ENCODE peak calls at places on chromosomes 7 and 10, in nine cellular contexts. P is cardiac fibroblast, S is B cell, T is coronary artery, L is SK-N-SH, J is left lung, A is body of pancreas, Q is lower lobe of right lung, B is GM06990. N is an unnamed sample.

GRCh38 chr10:14004536-14004935 is 326.2 kb downstream of the FRMD4A start:
- DNase-seq in P (no peak), S (no peak), T (no peak), L (no peak), J (no peak), A (no peak), Q (no peak), B (no peak), N (no peak)

GRCh38 chr7:31734456-31734855 is 47.4 kb downstream of the PPP1R17 start:
- DNase-seq in P (no peak), S (no peak), T (no peak), L (no peak), J (no peak), A (no peak), Q (no peak), B (no peak), N (no peak)

GRCh38 chr10:49649294-49649693 is 30.2 kb upstream of the C10orf53 start:
- DNase-seq in P (peak), S (no peak), T (peak), L (no peak), J (no peak), A (no peak), Q (no peak), B (peak), N (peak)

GRCh38 chr7:99407849-99408346 is 499 bp downstream of the PDAP1 start:
- DNase-seq in P (peak), S (peak), T (peak), L (peak), J (peak), A (peak), Q (no peak), B (no peak), N (no peak)

GRCh38 chr7:104160375-104160774 is 47.4 kb downstream of the ORC5 start:
- DNase-seq in P (peak), S (no peak), T (no peak), L (peak), J (no peak), A (no peak), Q (no peak), B (no peak), N (no peak)

GRCh38 chr10:110056822-110057221 is 49.0 kb downstream of the ADD3 start:
- DNase-seq in P (peak), S (no peak), T (no peak), L (no peak), J (no peak), A (no peak), Q (no peak), B (no peak), N (no peak)

GRCh38 chr10:100021322-100021721 is 11.6 kb upstream of the DNMBP start:
- DNase-seq in P (no peak), S (peak), T (no peak), L (no peak), J (no peak), A (no peak), Q (no peak), B (peak), N (no peak)

GRCh38 chr7:47882635-47883034 is 65.6 kb downstream of the PKD1L1 start:
- DNase-seq in P (no peak), S (no peak), T (no peak), L (no peak), J (no peak), A (no peak), Q (no peak), B (no peak), N (no peak)

GRCh38 chr10:99276848-99277486 is 41.3 kb upstream of the HPSE2 start:
- DNase-seq in P (peak), S (no peak), T (no peak), L (peak), J (no peak), A (no peak), Q (no peak), B (no peak), N (no peak)

GRCh38 chr10:133351408-133352318 is 4.5 kb downstream of the PRAP1 start:
- DNase-seq in P (no peak), S (no peak), T (no peak), L (no peak), J (peak), A (no peak), Q (peak), B (no peak), N (no peak)

GRCh38 chr10:61545170-61545569 is 92.0 kb upstream of the TMEM26 start:
- DNase-seq in P (no peak), S (no peak), T (no peak), L (no peak), J (no peak), A (no peak), Q (no peak), B (no peak), N (no peak)

DNA sequence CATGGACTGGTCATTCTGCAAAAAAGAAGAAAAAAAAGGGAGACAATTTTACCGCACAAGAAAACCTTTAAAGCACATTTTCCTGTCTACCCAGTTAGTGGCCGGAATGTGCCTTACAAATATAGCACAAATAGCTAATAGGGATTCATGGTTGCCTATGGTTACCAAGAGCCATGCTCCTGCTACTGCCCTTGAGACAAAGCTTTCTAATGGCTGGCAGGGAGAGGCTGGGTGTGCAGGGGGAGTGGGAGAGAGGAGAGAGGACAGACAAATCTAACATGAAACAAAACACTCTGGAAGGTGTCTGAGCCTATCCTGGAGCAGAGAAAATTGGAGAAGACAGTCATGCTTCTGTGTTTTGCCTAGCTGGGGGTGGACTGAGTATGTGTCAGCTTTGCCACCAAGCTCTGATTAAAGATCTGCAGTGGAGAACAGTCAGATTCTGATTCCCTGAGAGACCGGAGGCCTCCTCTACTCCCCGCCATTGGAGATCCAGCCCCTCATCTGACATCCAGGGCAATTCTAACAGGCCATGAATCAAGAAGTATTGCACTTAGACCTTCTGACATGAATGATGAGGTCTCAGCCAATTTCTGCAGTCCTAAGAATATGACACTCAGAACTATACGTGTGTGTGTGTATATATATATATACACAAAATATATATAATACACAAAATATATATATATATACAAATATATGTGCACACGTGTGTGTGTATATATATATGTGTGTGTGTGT is 80.2 kb downstream of the PRTFDC1 start:
- DNase-seq in P (peak), S (no peak), T (no peak), L (peak), J (no peak), A (no peak), Q (no peak), B (no peak), N (no peak)
- TF ChIP-seq CTCF in P (no peak), S (no peak), T (no peak), L (no peak), J (no peak), A (no peak), Q (no peak), B (no peak), N (peak)

DNA sequence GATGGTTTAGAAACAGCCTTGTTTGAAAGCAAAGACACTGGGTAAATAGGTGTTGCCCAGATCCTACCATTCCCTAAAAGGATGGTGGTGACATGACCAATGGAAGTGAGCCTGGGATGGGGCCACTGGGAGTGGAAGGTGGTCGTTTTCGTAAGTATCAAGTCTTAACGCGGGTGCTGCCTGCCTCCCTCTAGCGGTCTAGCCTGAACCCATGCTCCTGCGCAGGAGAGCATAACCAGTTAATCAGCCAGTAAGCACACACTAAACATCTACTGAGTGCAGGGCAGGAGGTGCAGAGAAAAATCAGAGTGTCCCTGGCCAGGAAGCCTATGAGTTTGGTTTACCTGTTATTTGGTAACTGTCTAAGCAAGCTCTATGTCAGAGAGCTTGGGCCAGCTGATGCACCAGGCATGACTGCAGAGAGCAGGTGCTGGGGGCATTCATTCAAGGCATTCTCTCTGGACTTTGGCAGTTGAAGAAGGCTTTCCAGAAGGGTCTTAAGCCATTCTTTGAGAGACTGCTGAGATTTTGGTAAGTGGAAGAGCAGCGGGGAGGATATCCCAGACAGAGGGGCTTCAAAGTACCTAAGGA is 930 bp downstream of the GARIN1A start:
- DNase-seq in P (peak), S (peak), T (no peak), L (peak), J (no peak), A (no peak), Q (no peak), B (no peak), N (no peak)
- TF ChIP-seq CTCF in P (peak), S (peak), T (no peak), L (peak), J (peak), A (no peak), Q (peak), B (peak), N (peak)

DNA sequence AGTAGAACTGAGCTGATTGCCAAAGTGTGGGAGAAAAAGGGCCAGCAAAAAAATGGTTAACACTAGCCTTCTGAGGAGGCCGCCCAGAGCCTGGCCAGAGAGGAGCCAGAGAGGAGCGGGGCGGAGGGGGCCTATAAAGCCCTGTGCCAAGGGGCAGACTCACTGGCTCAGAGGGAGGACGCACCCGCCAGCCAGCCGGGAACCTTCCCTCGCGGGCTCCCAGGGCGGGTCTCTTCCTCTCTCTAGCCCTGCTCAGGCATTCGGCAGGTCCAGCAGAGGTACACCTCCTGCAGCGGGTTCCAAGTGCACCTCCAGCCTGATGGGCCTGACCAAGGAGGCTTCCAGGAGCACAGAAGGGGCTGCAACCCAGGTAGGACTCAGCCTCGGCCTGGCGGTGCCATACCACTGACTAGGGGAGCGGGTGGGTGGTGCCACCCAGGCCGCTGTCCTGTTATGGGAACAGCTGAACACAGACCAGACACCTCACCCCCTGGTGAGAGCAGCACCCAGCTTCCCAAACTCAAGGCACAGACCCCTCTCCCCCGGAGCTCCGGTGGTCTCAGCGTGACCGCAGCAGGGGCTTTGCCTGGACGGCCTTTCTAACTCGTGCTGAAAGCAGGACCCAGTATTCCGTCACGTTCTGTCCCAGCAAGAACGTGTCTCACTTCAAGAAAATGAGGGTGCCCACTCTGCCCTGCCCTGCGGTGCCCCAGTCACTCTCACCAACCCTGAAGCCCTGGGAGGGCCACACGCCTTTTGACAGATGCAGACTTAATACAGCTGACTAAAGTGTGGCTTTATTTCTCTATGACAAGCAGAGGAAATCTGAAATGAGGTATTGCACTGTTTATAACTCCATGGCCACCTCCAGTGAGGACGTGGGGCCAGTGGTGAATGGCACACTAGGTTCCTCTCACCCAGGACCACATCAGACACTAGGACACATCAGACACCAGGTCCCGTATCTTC is at the start of gene GPER1:
- DNase-seq in P (peak), S (no peak), T (peak), L (peak), J (no peak), A (peak), Q (peak), B (no peak), N (no peak)
- TF ChIP-seq CTCF in P (no peak), S (no peak), T (no peak), L (no peak), J (no peak), A (no peak), Q (no peak), B (no peak), N (no peak)

DNA sequence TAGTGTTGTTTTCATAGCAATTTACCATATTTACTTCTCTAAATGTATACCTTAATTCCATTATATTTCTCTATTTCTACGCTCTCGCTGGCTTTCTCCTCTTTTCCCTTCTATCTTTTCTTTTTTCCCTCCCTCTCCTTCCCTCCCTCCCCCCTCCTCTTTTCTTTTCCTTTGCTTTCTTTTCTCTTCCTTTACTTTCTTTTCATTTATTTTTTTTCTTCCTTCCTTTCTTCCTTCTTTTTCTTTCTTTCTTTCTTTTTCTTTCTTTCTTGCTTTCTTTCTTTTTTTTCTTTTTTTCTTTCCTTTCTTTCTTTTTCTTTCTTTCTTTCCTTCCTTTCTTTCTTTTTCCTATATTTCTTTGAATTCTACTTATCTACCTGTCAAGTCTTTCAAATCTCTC is 533.0 kb upstream of the POT1 start:
- DNase-seq in P (no peak), S (no peak), T (no peak), L (no peak), J (no peak), A (no peak), Q (no peak), B (no peak), N (no peak)
- TF ChIP-seq CTCF in P (no peak), S (peak), T (no peak), L (no peak), J (no peak), A (no peak), Q (no peak), B (no peak), N (no peak)

N was measured in type B pancreatic cell.